ENCODE peak calls at places on chromosomes 6 and 20, in five cellular contexts. One of them, this sample, is unnamed.

GRCh38 chr6:34657307-34657978 is 39.1 kb downstream of the ILRUN start:
- DNase-seq in cardiac fibroblast: peak; percentile 83
- DNase-seq in endothelial cell of umbilical vein: peak; percentile 92
- DNase-seq in endodermal cell: no peak
- DNase-seq in IMR-90: peak; percentile 89
- DNase-seq in this sample: peak; percentile 73

GRCh38 chr20:3045042-3045815 is 623 bp upstream of the MRPS26 start:
- DNase-seq in cardiac fibroblast: peak; percentile 72
- DNase-seq in endothelial cell of umbilical vein: no peak
- DNase-seq in endodermal cell: no peak
- DNase-seq in IMR-90: peak; percentile 86
- DNase-seq in this sample: peak; percentile 64

GRCh38 chr6:34248198-34248726 is 544 bp downstream of the SMIM29 start:
- DNase-seq in cardiac fibroblast: no peak
- DNase-seq in endothelial cell of umbilical vein: peak; percentile 40
- DNase-seq in endodermal cell: peak; percentile 87
- DNase-seq in IMR-90: peak; percentile 18
- DNase-seq in this sample: no peak

GRCh38 chr6:41723178-41723935 is 12.1 kb downstream of the TFEB start:
- DNase-seq in cardiac fibroblast: peak; percentile 91
- DNase-seq in endothelial cell of umbilical vein: no peak
- DNase-seq in endodermal cell: peak; percentile 74
- DNase-seq in IMR-90: peak; percentile 91
- DNase-seq in this sample: peak; percentile 83

GRCh38 chr20:63091901-63092659 is 85.3 kb upstream of the BHLHE23 start:
- DNase-seq in cardiac fibroblast: no peak
- DNase-seq in endothelial cell of umbilical vein: no peak
- DNase-seq in endodermal cell: peak; percentile 36
- DNase-seq in IMR-90: no peak
- DNase-seq in this sample: no peak

GRCh38 chr20:54140486-54140885 is 33.3 kb downstream of the CYP24A1 start:
- DNase-seq in cardiac fibroblast: no peak
- DNase-seq in endothelial cell of umbilical vein: no peak
- DNase-seq in endodermal cell: no peak
- DNase-seq in IMR-90: no peak
- DNase-seq in this sample: no peak

GRCh38 chr6:168326294-168327261 is 7.0 kb upstream of the DACT2 start:
- DNase-seq in cardiac fibroblast: peak; percentile 94
- DNase-seq in endothelial cell of umbilical vein: peak; percentile 64
- DNase-seq in endodermal cell: peak; percentile 70
- DNase-seq in IMR-90: no peak
- DNase-seq in this sample: no peak

GRCh38 chr6:107803957-107804356 is 20.2 kb downstream of the SCML4 start:
- DNase-seq in cardiac fibroblast: no peak
- DNase-seq in endothelial cell of umbilical vein: no peak
- DNase-seq in endodermal cell: peak; percentile 9
- DNase-seq in IMR-90: no peak
- DNase-seq in this sample: no peak

GRCh38 chr6:11272491-11273192 is 40.2 kb upstream of the NEDD9 start:
- DNase-seq in cardiac fibroblast: peak; percentile 16
- DNase-seq in endothelial cell of umbilical vein: no peak
- DNase-seq in endodermal cell: no peak
- DNase-seq in IMR-90: no peak
- DNase-seq in this sample: no peak

GRCh38 chr6:41651246-41651961 is 13.1 kb downstream of the MDFI start:
- DNase-seq in cardiac fibroblast: no peak
- DNase-seq in endothelial cell of umbilical vein: no peak
- DNase-seq in endodermal cell: peak; percentile 53
- DNase-seq in IMR-90: no peak
- DNase-seq in this sample: no peak

GRCh38 chr6:153965996-153966395 is 73.0 kb upstream of the OPRM1 start:
- DNase-seq in cardiac fibroblast: peak; percentile 8
- DNase-seq in endothelial cell of umbilical vein: no peak
- DNase-seq in endodermal cell: no peak
- DNase-seq in IMR-90: no peak
- DNase-seq in this sample: no peak

DNA sequence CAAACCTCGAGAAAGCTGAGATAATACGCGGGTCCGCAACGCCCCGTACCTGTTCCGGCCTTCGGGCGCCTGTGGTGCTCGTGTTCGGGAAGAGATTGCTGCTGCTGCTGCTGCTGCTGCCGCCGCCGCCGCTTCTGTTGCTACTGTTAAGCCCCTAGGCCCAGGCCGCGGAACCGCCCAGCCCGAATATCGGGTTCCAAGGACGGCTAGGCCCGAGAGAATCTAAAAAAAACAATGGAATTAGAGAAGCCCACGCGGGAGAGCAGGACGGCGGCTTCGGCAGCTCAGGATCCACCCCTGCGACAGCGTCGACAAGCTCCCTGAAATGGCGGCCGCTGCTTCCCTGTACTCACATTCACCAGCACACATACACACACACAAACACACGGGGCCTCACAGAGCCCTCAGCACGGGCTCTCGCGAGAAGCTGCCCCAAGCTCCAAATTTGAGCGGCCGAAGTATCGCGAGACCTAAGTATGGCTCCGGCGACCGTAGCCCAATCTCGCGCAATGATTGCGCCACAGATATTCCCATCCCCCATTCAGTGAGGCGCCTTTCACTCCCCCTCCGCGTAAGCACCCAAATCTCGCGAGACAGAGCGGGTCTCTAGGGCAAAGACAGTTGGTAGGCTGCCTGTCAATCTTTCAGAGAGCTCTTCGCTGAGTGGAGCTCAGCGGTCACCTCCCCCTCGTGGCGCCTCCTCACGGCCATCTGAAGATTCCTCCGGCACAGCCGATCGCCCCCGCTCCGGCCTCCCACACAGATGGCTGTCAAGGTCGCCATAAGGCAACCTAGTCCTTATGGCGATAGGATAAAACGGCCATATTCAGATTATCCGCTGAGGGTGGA is at the start of gene RBM39:
- DNase-seq in cardiac fibroblast: peak; percentile 100
- DNase-seq in endothelial cell of umbilical vein: peak; percentile 100
- DNase-seq in endodermal cell: peak; percentile 100
- DNase-seq in IMR-90: peak; percentile 100
- DNase-seq in this sample: peak; percentile 100
- TF ChIP-seq CTCF in cardiac fibroblast: peak; percentile 48
- TF ChIP-seq CTCF in endothelial cell of umbilical vein: peak; percentile 21
- TF ChIP-seq CTCF in endodermal cell: peak; percentile 63
- TF ChIP-seq CTCF in IMR-90: peak; percentile 49
- TF ChIP-seq CTCF in this sample: peak; percentile 70

DNA sequence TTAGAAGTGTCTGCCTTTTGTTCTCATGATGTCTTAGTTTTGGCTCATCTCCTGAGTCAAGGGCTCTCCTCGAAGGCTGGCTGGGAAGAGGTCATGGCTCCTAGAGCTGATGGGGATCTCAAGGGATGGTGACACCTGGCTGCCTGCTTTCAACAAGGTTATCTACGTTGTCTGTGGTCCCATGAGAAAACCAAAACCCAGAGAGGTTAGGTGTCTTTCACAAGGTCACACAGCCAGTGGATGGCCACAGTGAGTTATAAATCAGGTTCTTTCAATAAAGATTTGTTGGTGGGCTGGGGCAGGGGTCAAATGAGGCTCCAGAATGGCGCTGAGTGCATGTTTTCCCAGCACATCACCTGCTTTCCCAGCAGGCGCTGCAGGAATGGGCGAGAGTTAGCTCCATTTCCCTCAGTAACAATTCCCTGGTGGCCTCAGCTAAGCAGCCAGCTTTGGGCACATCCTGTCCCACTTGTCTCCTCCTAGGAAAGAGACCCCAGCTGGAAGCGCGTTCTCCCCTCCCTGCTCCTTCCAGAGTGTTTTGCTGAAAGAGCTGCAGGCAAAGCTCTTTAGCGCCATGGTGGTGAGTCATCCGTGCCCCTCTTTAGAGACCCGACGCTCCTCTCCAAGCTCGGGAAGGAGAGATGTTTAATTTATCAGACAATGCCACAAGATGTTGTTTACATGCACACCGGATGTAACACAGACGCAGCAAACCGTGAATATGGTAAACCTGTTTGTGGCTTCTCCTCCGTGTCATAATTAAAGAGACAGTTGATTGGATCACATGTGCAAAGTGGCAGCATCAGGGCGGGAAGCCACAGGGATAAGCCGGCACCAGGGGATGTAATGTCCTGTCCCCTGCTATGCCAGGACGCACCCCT is 109.7 kb downstream of the LRFN2 start:
- DNase-seq in cardiac fibroblast: no peak
- DNase-seq in endothelial cell of umbilical vein: no peak
- DNase-seq in endodermal cell: peak; percentile 88
- DNase-seq in IMR-90: no peak
- DNase-seq in this sample: no peak
- TF ChIP-seq CTCF in cardiac fibroblast: no peak
- TF ChIP-seq CTCF in endothelial cell of umbilical vein: no peak
- TF ChIP-seq CTCF in endodermal cell: peak; percentile 47
- TF ChIP-seq CTCF in IMR-90: no peak
- TF ChIP-seq CTCF in this sample: no peak

GRCh38 chr6:65081713-65082210 is 625.3 kb downstream of the EYS start:
- DNase-seq in cardiac fibroblast: no peak
- DNase-seq in endothelial cell of umbilical vein: no peak
- DNase-seq in endodermal cell: no peak
- DNase-seq in IMR-90: no peak
- DNase-seq in this sample: no peak
- TF ChIP-seq CTCF in cardiac fibroblast: no peak
- TF ChIP-seq CTCF in endothelial cell of umbilical vein: no peak
- TF ChIP-seq CTCF in endodermal cell: no peak
- TF ChIP-seq CTCF in IMR-90: no peak
- TF ChIP-seq CTCF in this sample: no peak

GRCh38 chr6:1267057-1267732 is 44.7 kb upstream of the FOXQ1 start:
- DNase-seq in cardiac fibroblast: no peak
- DNase-seq in endothelial cell of umbilical vein: no peak
- DNase-seq in endodermal cell: no peak
- DNase-seq in IMR-90: no peak
- DNase-seq in this sample: no peak

GRCh38 chr6:1266686-1267056 is 45.2 kb upstream of the FOXQ1 start:
- DNase-seq in cardiac fibroblast: no peak
- DNase-seq in endothelial cell of umbilical vein: no peak
- DNase-seq in endodermal cell: no peak
- DNase-seq in IMR-90: no peak
- DNase-seq in this sample: no peak

GRCh38 chr6:1271071-1271763 is 40.7 kb upstream of the FOXQ1 start:
- DNase-seq in cardiac fibroblast: no peak
- DNase-seq in endothelial cell of umbilical vein: no peak
- DNase-seq in endodermal cell: no peak
- DNase-seq in IMR-90: no peak
- DNase-seq in this sample: no peak

GRCh38 chr6:1264619-1265445 is 47.1 kb upstream of the FOXQ1 start:
- DNase-seq in cardiac fibroblast: no peak
- DNase-seq in endothelial cell of umbilical vein: no peak
- DNase-seq in endodermal cell: no peak
- DNase-seq in IMR-90: no peak
- DNase-seq in this sample: no peak

DNA sequence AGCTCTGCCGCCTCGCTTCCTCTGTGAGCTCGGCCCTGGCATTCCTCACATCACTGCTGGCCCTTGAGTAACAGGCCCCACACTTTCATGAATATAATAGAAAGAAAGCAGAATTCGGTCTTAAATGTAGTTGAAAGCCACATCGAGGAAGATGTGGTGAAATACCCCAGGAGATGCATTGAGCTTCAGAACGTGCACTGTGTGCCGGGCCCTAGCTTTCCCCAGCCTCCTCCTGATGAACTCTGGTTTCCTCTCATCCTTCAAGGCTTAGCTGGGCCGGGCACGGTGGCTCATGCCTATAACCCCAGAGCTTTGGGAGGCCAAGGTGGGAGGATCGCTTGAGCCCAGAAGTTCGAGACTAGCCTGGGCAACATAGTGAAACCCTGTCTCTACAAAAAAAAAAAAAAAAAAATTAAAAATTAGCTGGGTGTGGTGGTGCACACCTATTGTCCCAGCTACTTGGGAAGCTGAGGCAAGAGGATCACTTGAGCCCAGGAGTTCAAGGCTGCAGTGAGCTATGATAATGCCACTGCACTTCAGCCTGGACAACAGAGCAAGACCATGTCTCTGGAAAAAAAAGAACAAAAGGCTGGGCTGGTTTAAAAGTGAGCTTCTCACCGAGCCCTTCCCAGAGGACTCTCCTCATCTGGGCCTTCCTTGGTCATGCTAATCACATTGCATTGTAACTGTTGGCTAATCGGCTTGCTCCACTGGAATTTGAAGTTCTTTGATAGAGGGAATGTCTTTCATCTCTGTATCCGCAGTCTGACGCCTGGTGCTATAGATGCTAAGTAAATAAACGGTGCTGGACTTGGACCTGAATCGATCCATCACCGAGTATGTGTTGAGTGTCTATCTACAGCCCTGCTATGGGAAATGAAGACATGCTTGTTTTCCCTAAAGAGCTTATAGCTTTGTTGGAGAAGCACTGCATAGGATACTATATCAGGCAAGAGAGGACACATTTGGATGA is 43.8 kb upstream of the FOXQ1 start:
- DNase-seq in cardiac fibroblast: no peak
- DNase-seq in endothelial cell of umbilical vein: no peak
- DNase-seq in endodermal cell: no peak
- DNase-seq in IMR-90: no peak
- DNase-seq in this sample: no peak
- TF ChIP-seq CTCF in cardiac fibroblast: no peak
- TF ChIP-seq CTCF in endothelial cell of umbilical vein: no peak
- TF ChIP-seq CTCF in endodermal cell: no peak
- TF ChIP-seq CTCF in IMR-90: no peak
- TF ChIP-seq CTCF in this sample: no peak

DNA sequence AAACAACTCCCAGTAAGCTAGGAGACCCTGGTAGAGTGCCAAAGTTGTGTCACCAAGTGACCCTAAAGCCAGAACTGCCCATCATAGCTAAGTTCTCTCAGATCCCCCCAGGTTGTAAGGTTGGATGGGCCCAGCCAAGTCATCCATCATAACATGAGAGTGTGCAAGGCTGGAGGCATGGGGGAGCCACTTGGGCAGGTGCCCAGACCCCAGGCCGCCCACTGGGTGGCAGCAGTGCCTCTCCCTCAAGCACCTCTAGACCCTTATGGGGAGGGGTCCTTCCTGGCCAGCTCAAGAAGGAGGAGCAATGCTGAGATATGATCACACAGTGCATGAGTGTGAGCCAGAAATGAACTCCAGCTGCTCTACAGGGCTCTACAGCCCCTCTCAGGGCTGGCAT is 154.5 kb downstream of the MYLK4 start:
- DNase-seq in cardiac fibroblast: no peak
- DNase-seq in endothelial cell of umbilical vein: no peak
- DNase-seq in endodermal cell: peak; percentile 79
- DNase-seq in IMR-90: no peak
- DNase-seq in this sample: no peak
- TF ChIP-seq CTCF in cardiac fibroblast: no peak
- TF ChIP-seq CTCF in endothelial cell of umbilical vein: no peak
- TF ChIP-seq CTCF in endodermal cell: peak; percentile 85
- TF ChIP-seq CTCF in IMR-90: no peak
- TF ChIP-seq CTCF in this sample: no peak

GRCh38 chr20:20548527-20549266 is 163.7 kb downstream of the RALGAPA2 start:
- DNase-seq in cardiac fibroblast: no peak
- DNase-seq in endothelial cell of umbilical vein: no peak
- DNase-seq in endodermal cell: no peak
- DNase-seq in IMR-90: no peak
- DNase-seq in this sample: no peak
- TF ChIP-seq CTCF in cardiac fibroblast: no peak
- TF ChIP-seq CTCF in endothelial cell of umbilical vein: no peak
- TF ChIP-seq CTCF in endodermal cell: no peak
- TF ChIP-seq CTCF in IMR-90: no peak
- TF ChIP-seq CTCF in this sample: no peak